ENCODE peak calls at places on chromosome X, in four cellular contexts. One of them, this sample, is unnamed.
A peak's percentile ranks its signal among the peaks of the same experiment; 100 is the strongest.

GRCh38 chrX:150150780-150151125 is 212.4 kb upstream of the MAMLD1 start:
- DNase-seq in vagina: no peak
- DNase-seq in hypothalamus: no peak
- DNase-seq in neural crest cell: no peak
- DNase-seq in this sample: no peak

GRCh38 chrX:37302569-37302968 is 46.6 kb upstream of the PRRG1 start:
- DNase-seq in neural crest cell: no peak
- DNase-seq in hypothalamus: no peak
- DNase-seq in vagina: no peak
- DNase-seq in this sample: no peak

GRCh38 chrX:101079223-101079622 is 544 bp downstream of the TMEM35A start:
- DNase-seq in hypothalamus: no peak
- DNase-seq in vagina: no peak
- DNase-seq in neural crest cell: no peak
- DNase-seq in this sample: no peak

GRCh38 chrX:76862509-76862908 is 435.0 kb downstream of the MAGEE1 start:
- DNase-seq in neural crest cell: no peak
- DNase-seq in vagina: no peak
- DNase-seq in hypothalamus: no peak
- DNase-seq in this sample: no peak

GRCh38 chrX:24682739-24683432 is 10.8 kb upstream of the POLA1 start:
- DNase-seq in hypothalamus: no peak
- DNase-seq in neural crest cell: no peak
- DNase-seq in vagina: no peak
- DNase-seq in this sample: no peak

GRCh38 chrX:154404625-154405192 is 4.3 kb downstream of the DNASE1L1 start:
- DNase-seq in neural crest cell: no peak
- DNase-seq in hypothalamus: no peak
- DNase-seq in vagina: no peak
- DNase-seq in this sample: no peak

GRCh38 chrX:8273451-8273894 is 102.4 kb upstream of the VCX2 start:
- DNase-seq in vagina: no peak
- DNase-seq in hypothalamus: no peak
- DNase-seq in neural crest cell: no peak
- DNase-seq in this sample: no peak

GRCh38 chrX:17680732-17681413 is 56.4 kb upstream of the SCML1 start:
- DNase-seq in neural crest cell: no peak
- DNase-seq in hypothalamus: no peak
- DNase-seq in vagina: no peak
- DNase-seq in this sample: no peak

GRCh38 chrX:48649109-48649508 is 34.5 kb upstream of the WAS start:
- DNase-seq in hypothalamus: no peak
- DNase-seq in vagina: no peak
- DNase-seq in neural crest cell: no peak
- DNase-seq in this sample: no peak

GRCh38 chrX:153387345-153387744 is 13.8 kb downstream of the PNMA6E start:
- DNase-seq in neural crest cell: no peak
- DNase-seq in vagina: peak; percentile 65
- DNase-seq in hypothalamus: no peak
- DNase-seq in this sample: no peak

GRCh38 chrX:115226929-115227328 is 7.0 kb downstream of the LRCH2 start:
- DNase-seq in hypothalamus: no peak
- DNase-seq in vagina: no peak
- DNase-seq in neural crest cell: no peak
- DNase-seq in this sample: no peak

This sample was measured in nephron progenitor cell.